ENCODE peak calls at places on chromosomes 4 and X, in six cellular contexts. J is nucleus accumbens, N is sciatic nerve, Z is HTR-8/SVneo, B is Calu3, M is choroid plexus epithelial cell. S is an unnamed sample.

GRCh38 chrX:98065151-98065550 is 1181.4 kb downstream of the RPA4 start:
- DNase-seq in J (no peak), N (no peak), Z (no peak), B (no peak), M (no peak), S (no peak)

GRCh38 chrX:99371976-99372595 is 1038.0 kb downstream of the PCDH19 start:
- DNase-seq in J (no peak), N (no peak), Z (no peak), B (no peak), M (no peak), S (no peak)

GRCh38 chr4:137124278-137124932 is 407.9 kb downstream of the PCDH18 start:
- DNase-seq in J (no peak), N (no peak), Z (peak), B (no peak), M (peak), S (no peak)

GRCh38 chr4:184395451-184395917 is 78.9 kb downstream of the IRF2 start:
- DNase-seq in J (no peak), N (no peak), Z (no peak), B (no peak), M (no peak), S (no peak)

GRCh38 chr4:113759696-113760093 is 1.8 kb downstream of the CAMK2D start:
- DNase-seq in J (no peak), N (no peak), Z (no peak), B (no peak), M (no peak), S (no peak)

GRCh38 chr4:986949-987688 is at the start of gene IDUA:
- DNase-seq in J (peak), N (peak), Z (peak), B (peak), M (peak), S (peak)

GRCh38 chr4:153731239-153731638 is 28.6 kb downstream of the RNF175 start:
- DNase-seq in J (no peak), N (no peak), Z (peak), B (peak), M (peak), S (no peak)

GRCh38 chr4:121273191-121273590 is 107.6 kb downstream of the QRFPR start:
- DNase-seq in J (no peak), N (no peak), Z (no peak), B (no peak), M (no peak), S (no peak)

GRCh38 chr4:16125571-16126445 is 42.0 kb upstream of the PROM1 start:
- DNase-seq in J (no peak), N (no peak), Z (no peak), B (no peak), M (no peak), S (no peak)

GRCh38 chrX:16487620-16488380 is 162.2 kb upstream of the S100G start:
- DNase-seq in J (no peak), N (no peak), Z (no peak), B (no peak), M (peak), S (no peak)

GRCh38 chr4:113476800-113477199 is 284.7 kb downstream of the CAMK2D start:
- DNase-seq in J (no peak), N (no peak), Z (no peak), B (peak), M (no peak), S (no peak)

GRCh38 chr4:52659722-52660261 is 691 bp upstream of the USP46 start:
- DNase-seq in J (no peak), N (peak), Z (no peak), B (peak), M (peak), S (peak)

GRCh38 chr4:183455431-183456145 is 11.2 kb downstream of the CDKN2AIP start:
- DNase-seq in J (no peak), N (no peak), Z (no peak), B (no peak), M (no peak), S (no peak)

GRCh38 chr4:136925203-136925602 is 607.1 kb downstream of the PCDH18 start:
- DNase-seq in J (no peak), N (no peak), Z (no peak), B (no peak), M (no peak), S (no peak)

GRCh38 chrX:40651620-40652223 is 4.4 kb upstream of the CXorf38 start:
- DNase-seq in J (no peak), N (peak), Z (peak), B (peak), M (peak), S (peak)

GRCh38 chrX:21812628-21813027 is 26.8 kb upstream of the MBTPS2 start:
- DNase-seq in J (no peak), N (no peak), Z (no peak), B (no peak), M (no peak), S (no peak)

GRCh38 chrX:120453985-120454384 is 15.1 kb downstream of the LAMP2 start:
- DNase-seq in J (no peak), N (no peak), Z (peak), B (no peak), M (peak), S (no peak)

GRCh38 chr4:88204882-88205281 is 46.4 kb upstream of the ABCG2 start:
- DNase-seq in J (no peak), N (no peak), Z (no peak), B (no peak), M (no peak), S (no peak)

GRCh38 chrX:106921637-106922036 is 1.4 kb downstream of the CLDN2 start:
- DNase-seq in J (no peak), N (no peak), Z (no peak), B (no peak), M (peak), S (no peak)

GRCh38 chrX:53190363-53190960 is 34.5 kb downstream of the KDM5C start:
- DNase-seq in J (no peak), N (no peak), Z (no peak), B (peak), M (peak), S (no peak)

GRCh38 chr4:21790437-21791029 is 158.0 kb downstream of the KCNIP4 start:
- DNase-seq in J (no peak), N (no peak), Z (no peak), B (peak), M (peak), S (no peak)

GRCh38 chr4:67201334-67201733 is 344.0 kb downstream of the CENPC start:
- DNase-seq in J (no peak), N (no peak), Z (no peak), B (no peak), M (no peak), S (no peak)

GRCh38 chrX:122134291-122134690 is 1049.8 kb upstream of the GRIA3 start:
- DNase-seq in J (no peak), N (no peak), Z (no peak), B (no peak), M (no peak), S (no peak)

GRCh38 chr4:177239878-177240277 is 69.8 kb upstream of the NEIL3 start:
- DNase-seq in J (no peak), N (no peak), Z (no peak), B (no peak), M (no peak), S (no peak)

GRCh38 chrX:129679856-129680255 is 25.1 kb upstream of the APLN start:
- DNase-seq in J (no peak), N (no peak), Z (no peak), B (no peak), M (no peak), S (no peak)

GRCh38 chrX:136491832-136492231 is 4.1 kb downstream of the BRS3 start:
- DNase-seq in J (no peak), N (no peak), Z (no peak), B (no peak), M (no peak), S (no peak)

GRCh38 chr4:183830438-183830985 is 74.6 kb upstream of the STOX2 start:
- DNase-seq in J (no peak), N (no peak), Z (no peak), B (peak), M (no peak), S (no peak)

GRCh38 chr4:8557151-8558076 is 22.8 kb upstream of the GPR78 start:
- DNase-seq in J (no peak), N (no peak), Z (no peak), B (no peak), M (no peak), S (peak)

GRCh38 chrX:39144323-39144722 is 343.1 kb downstream of the MID1IP1 start:
- DNase-seq in J (no peak), N (no peak), Z (no peak), B (no peak), M (no peak), S (no peak)

GRCh38 chrX:102746134-102746584 is 25.6 kb downstream of the GPRASP3 start:
- DNase-seq in J (no peak), N (peak), Z (no peak), B (peak), M (peak), S (peak)

GRCh38 chr4:6783111-6783981 is 819 bp downstream of the KIAA0232 start:
- DNase-seq in J (peak), N (peak), Z (peak), B (peak), M (peak), S (peak)

GRCh38 chrX:154797006-154797405 is 8.3 kb downstream of the MPP1 start:
- DNase-seq in J (no peak), N (no peak), Z (no peak), B (no peak), M (peak), S (no peak)

S was measured in aorta.